ENCODE peak calls at places on chromosome 9, in four cellular contexts. Q, F, M and K are unnamed samples.
A peak's percentile ranks its signal among the peaks of the same experiment; 100 is the strongest.

GRCh38 chr9:35923927-35924763 is 14.9 kb downstream of the SPAAR start:
- DNase-seq in Q (no peak), F (no peak), M (peak; percentile 98), K (peak; percentile 92)

GRCh38 chr9:93649610-93650261 is 73.4 kb downstream of the PHF2 start:
- DNase-seq in Q (no peak), F (no peak), M (no peak), K (no peak)

GRCh38 chr9:19116391-19116790 is 10.9 kb downstream of the PLIN2 start:
- DNase-seq in Q (peak; percentile 74), F (peak; percentile 44), M (peak; percentile 82), K (no peak)

GRCh38 chr9:124812401-124813016 is 35.6 kb downstream of the OLFML2A start:
- DNase-seq in Q (peak; percentile 68), F (no peak), M (peak; percentile 100), K (peak; percentile 98)

GRCh38 chr9:120713257-120714087 is 798 bp downstream of the MEGF9 start:
- DNase-seq in Q (peak; percentile 38), F (peak; percentile 38), M (no peak), K (no peak)

GRCh38 chr9:76198336-76198735 is 195.9 kb downstream of the RFK start:
- DNase-seq in Q (no peak), F (no peak), M (peak; percentile 15), K (peak; percentile 48)

GRCh38 chr9:35859995-35860348 is 10.2 kb downstream of the OR13J1 start:
- DNase-seq in Q (no peak), F (no peak), M (no peak), K (no peak)

GRCh38 chr9:120873512-120873911 is 3.5 kb downstream of the PHF19 start:
- DNase-seq in Q (no peak), F (no peak), M (peak; percentile 40), K (no peak)

GRCh38 chr9:114906922-114907571 is 23.3 kb downstream of the TNFSF8 start:
- DNase-seq in Q (no peak), F (no peak), M (peak; percentile 39), K (no peak)

GRCh38 chr9:91840469-91840868 is 109.6 kb downstream of the ROR2 start:
- DNase-seq in Q (no peak), F (no peak), M (no peak), K (no peak)

GRCh38 chr9:91458905-91459304 is 35.3 kb upstream of the NFIL3 start:
- DNase-seq in Q (no peak), F (no peak), M (no peak), K (no peak)

GRCh38 chr9:101028346-101029299 is at the start of gene PLPPR1:
- DNase-seq in Q (peak; percentile 37), F (peak; percentile 16), M (peak; percentile 50), K (no peak)

GRCh38 chr9:116905131-116905724 is 218.1 kb downstream of the TRIM32 start:
- DNase-seq in Q (no peak), F (no peak), M (no peak), K (no peak)

GRCh38 chr9:20884985-20885593 is 146.4 kb downstream of the HACD4 start:
- DNase-seq in Q (peak; percentile 49), F (peak; percentile 24), M (peak; percentile 42), K (no peak)

GRCh38 chr9:36832232-36832795 is 201.8 kb downstream of the PAX5 start:
- DNase-seq in Q (no peak), F (no peak), M (no peak), K (no peak)

GRCh38 chr9:135241381-135242380 is 154.2 kb downstream of the OLFM1 start:
- DNase-seq in Q (peak; percentile 7), F (peak; percentile 5), M (no peak), K (no peak)

GRCh38 chr9:89811896-89812450 is 207.2 kb downstream of the GADD45G start:
- DNase-seq in Q (no peak), F (no peak), M (no peak), K (no peak)

GRCh38 chr9:37371565-37372464 is 50.7 kb upstream of the GRHPR start:
- DNase-seq in Q (no peak), F (no peak), M (peak; percentile 77), K (peak; percentile 41)

GRCh38 chr9:89670806-89671434 is 66.1 kb downstream of the GADD45G start:
- DNase-seq in Q (no peak), F (no peak), M (no peak), K (no peak)

GRCh38 chr9:16133556-16134227 is 580.8 kb downstream of the CCDC171 start:
- DNase-seq in Q (peak; percentile 33), F (peak; percentile 28), M (peak; percentile 90), K (no peak)

GRCh38 chr9:19379283-19379682 is 753 bp downstream of the RPS6 start:
- DNase-seq in Q (no peak), F (no peak), M (no peak), K (no peak)

GRCh38 chr9:21583628-21584027 is 101.5 kb upstream of the IFNE start:
- DNase-seq in Q (no peak), F (no peak), M (peak; percentile 61), K (no peak)

GRCh38 chr9:119366909-119367690 is 2.1 kb downstream of the BRINP1 start:
- DNase-seq in Q (no peak), F (no peak), M (no peak), K (no peak)

GRCh38 chr9:119369670-119370366 is 583 bp upstream of the BRINP1 start:
- DNase-seq in Q (no peak), F (no peak), M (no peak), K (no peak)

GRCh38 chr9:119368179-119368578 is 1.1 kb downstream of the BRINP1 start:
- DNase-seq in Q (no peak), F (no peak), M (no peak), K (no peak)

GRCh38 chr9:119370816-119371215 is 1.6 kb upstream of the BRINP1 start:
- DNase-seq in Q (peak; percentile 27), F (peak; percentile 32), M (peak; percentile 28), K (no peak)

DNA sequence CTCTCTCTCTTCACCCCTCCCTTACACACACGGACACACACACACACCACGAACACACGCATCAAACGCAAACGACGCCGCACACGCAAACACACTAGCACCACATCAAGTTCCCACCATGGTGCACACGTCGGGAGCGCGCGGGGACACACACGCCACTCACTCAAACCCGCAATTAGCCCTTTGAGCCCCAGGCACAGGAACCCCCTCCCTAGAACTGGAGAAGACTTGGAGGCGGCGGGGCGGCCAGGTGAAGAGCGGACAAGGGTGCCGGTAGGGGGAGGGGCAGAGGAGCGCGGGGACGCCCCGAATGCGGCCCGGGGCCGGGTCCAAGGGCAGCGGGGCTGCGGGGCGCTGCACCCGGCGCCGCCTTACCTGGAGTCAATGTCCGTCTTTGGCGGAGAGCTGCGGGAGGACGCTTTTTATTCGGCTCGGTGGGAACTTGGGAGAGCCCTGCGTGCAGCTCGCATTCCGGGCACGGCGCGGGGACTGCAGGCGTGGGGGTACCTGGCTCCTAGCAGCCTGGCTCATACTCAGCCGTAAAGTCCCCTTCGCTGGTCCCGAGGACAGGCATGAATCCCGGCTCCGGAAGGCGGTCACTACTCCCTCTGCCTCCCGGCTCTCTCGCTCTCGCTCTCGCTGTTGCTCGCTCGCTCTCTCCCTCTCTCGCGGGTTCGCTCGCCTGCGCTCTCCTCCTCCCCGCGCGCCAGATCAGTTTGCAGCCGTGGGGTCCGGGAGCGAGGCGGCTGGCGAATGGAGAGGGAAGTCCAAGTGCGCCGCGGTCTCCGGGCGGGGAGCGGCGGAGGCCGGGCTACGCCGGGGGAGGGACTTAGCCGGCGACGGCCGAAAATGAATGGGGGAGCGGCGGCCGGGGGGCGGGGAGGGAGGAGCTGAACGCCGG is at the start of gene BRINP1:
- DNase-seq in Q (peak; percentile 30), F (peak; percentile 15), M (peak; percentile 74), K (no peak)
- H3K4me3 ChIP-seq in Q (peak within 1 kb of the TSS; percentile 44), F (peak within 1 kb of the TSS; percentile 56), M (peak within 1 kb of the TSS; percentile 40), K (peak within 1 kb of the TSS; percentile 35)

GRCh38 chr9:133546287-133546680 is 11.8 kb downstream of the ADAMTSL2 start:
- DNase-seq in Q (no peak), F (no peak), M (no peak), K (no peak)

GRCh38 chr9:133547116-133547515 is 12.6 kb downstream of the ADAMTSL2 start:
- DNase-seq in Q (no peak), F (no peak), M (no peak), K (no peak)

GRCh38 chr9:133542002-133542401 is 7.5 kb downstream of the ADAMTSL2 start:
- DNase-seq in Q (no peak), F (no peak), M (no peak), K (no peak)

GRCh38 chr9:133543772-133544467 is 9.4 kb downstream of the ADAMTSL2 start:
- DNase-seq in Q (no peak), F (no peak), M (no peak), K (no peak)

GRCh38 chr9:133545494-133546286 is 11.2 kb downstream of the ADAMTSL2 start:
- DNase-seq in Q (no peak), F (no peak), M (no peak), K (no peak)
- H3K4me3 ChIP-seq in Q (no peak overlapping the region), F (no peak overlapping the region), M (no peak overlapping the region), K (no peak overlapping the region)

DNA sequence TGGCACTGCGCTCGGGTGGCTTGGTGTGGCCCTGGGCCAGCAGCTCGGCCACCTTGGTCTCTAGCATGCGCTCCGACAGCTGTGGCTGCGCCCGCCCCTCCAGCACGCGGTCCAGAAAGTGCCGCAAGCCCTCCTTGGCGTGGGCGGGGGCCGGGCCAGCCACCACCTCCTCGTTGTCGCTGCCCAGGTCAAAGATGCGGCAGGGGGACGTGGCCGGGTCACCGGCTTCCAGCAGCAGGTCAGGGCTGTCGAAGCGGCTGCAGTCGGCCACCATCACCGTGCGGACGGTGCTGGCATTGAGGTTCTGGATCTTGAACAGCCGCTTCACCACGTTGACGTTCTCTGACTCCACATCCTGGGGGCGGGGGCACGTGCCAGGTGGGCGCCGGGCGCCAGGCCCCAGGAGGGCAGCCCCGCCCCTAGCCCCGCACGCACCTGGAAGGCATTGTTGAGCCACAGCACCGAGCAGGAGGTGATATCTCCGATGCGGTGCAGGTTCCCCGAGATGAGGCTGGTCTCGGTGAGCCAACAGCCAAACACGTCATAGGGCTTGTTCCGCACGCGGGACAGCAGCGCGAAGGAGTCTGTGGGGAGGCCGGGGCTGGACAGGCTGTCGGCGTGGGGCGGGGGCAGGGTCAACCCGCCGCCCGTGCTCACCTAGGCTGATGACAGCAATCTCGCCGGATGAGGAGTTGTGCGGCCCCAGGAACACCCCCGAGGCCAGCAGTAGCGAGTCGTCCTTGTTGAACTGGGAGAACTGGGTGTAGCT is 2.2 kb downstream of the FBXW5 start:
- DNase-seq in Q (no peak), F (no peak), M (no peak), K (no peak)
- H3K4me3 ChIP-seq in Q (no peak overlapping the region), F (peak overlapping the region; percentile 96), M (peak overlapping the region; percentile 83), K (no peak overlapping the region)

GRCh38 chr9:132939169-132939568 is 5.2 kb downstream of the TSC1 start:
- DNase-seq in Q (no peak), F (no peak), M (no peak), K (no peak)

GRCh38 chr9:132944294-132945185 is at the start of gene TSC1:
- DNase-seq in Q (peak; percentile 98), F (peak; percentile 99), M (peak; percentile 97), K (peak; percentile 92)

GRCh38 chr9:132943677-132944293 is 631 bp downstream of the TSC1 start:
- DNase-seq in Q (no peak), F (no peak), M (no peak), K (no peak)

GRCh38 chr9:132945186-132946130 is 1.0 kb upstream of the TSC1 start:
- DNase-seq in Q (no peak), F (no peak), M (no peak), K (no peak)

DNA sequence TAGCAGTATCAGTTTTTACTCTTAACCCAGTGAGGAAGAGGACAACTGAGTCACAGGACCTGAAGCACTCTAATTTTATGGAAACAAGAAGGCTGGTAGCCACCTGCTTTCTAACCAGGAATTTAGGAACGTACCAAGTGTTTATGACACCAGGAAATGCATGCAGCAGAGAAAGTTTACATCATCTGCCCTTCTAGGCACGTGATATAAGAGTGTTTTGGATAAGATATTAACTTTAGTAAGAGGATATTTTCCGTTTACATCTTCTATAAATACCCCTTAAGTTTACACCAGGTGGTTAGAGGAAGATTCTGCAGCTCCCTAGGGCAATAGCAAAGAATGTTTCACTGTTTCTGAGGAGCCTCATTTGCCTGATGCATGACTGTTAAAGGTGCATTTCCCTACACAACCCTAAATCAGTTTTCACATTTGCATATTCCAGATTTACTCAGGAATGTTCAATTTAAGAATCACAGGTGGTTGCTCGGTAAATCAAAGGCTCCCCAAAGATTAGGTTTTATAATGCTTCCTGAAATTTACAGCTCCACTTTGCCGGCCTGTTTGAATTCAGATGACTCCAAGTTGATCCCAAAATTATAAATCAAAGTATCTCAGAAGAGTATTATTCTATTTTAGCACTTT is 1.8 kb downstream of the TSC1 start:
- DNase-seq in Q (no peak), F (no peak), M (peak; percentile 11), K (no peak)
- H3K4me3 ChIP-seq in Q (peak overlapping the region; percentile 100), F (peak overlapping the region; percentile 100), M (peak overlapping the region; percentile 100), K (no peak overlapping the region)